ENCODE peak calls at places on chromosomes 5 and 9, in ten cellular contexts. A is stomach, E is AG09309, X is heart left ventricle, H is PC-9, Q is fibroblast of pulmonary artery, I is cardiac muscle cell, C is retinal pigment epithelial cell, V is cardiac fibroblast, L is fibroblast of lung. W is an unnamed sample.

GRCh38 chr9:84699897-84700395 is 30.4 kb downstream of the NTRK2 start:
- DNase-seq in V (no peak), X (no peak), E (no peak), H (no peak), Q (no peak), A (no peak), I (no peak), L (peak), C (no peak), W (no peak)

GRCh38 chr9:131731237-131731995 is 8.5 kb downstream of the RAPGEF1 start:
- DNase-seq in L (peak), C (no peak), V (no peak), H (no peak), I (no peak), Q (no peak), A (no peak), X (no peak), E (no peak), W (peak)

GRCh38 chr9:68515304-68516017 is 25.2 kb downstream of the TMEM252 start:
- DNase-seq in C (peak), L (no peak), V (peak), E (peak), A (peak), H (peak), I (peak), X (no peak), Q (peak), W (peak)

GRCh38 chr5:2254880-2255750 is 372.4 kb upstream of the IRX4 start:
- DNase-seq in A (no peak), I (no peak), Q (no peak), V (no peak), X (no peak), E (no peak), H (no peak), L (no peak), C (no peak), W (no peak)

GRCh38 chr5:158431369-158432029 is 572.6 kb upstream of the CLINT1 start:
- DNase-seq in C (no peak), I (peak), H (no peak), A (no peak), E (no peak), L (no peak), Q (peak), X (peak), V (peak), W (peak)

GRCh38 chr5:34791761-34792244 is 47.2 kb upstream of the TTC23L start:
- DNase-seq in C (no peak), H (no peak), V (peak), Q (peak), X (no peak), A (no peak), L (peak), E (no peak), I (peak), W (peak)

GRCh38 chr5:55668356-55668755 is 43.8 kb downstream of the SLC38A9 start:
- DNase-seq in V (peak), A (no peak), L (peak), H (peak), C (peak), E (peak), Q (peak), X (no peak), I (peak), W (peak)

GRCh38 chr5:123283031-123283430 is 140.2 kb downstream of the CEP120 start:
- DNase-seq in I (peak), H (no peak), X (no peak), V (peak), A (no peak), Q (peak), L (peak), C (no peak), E (no peak), W (no peak)

GRCh38 chr5:177513500-177513899 is 3.3 kb downstream of the DDX41 start:
- DNase-seq in E (no peak), L (no peak), V (no peak), I (no peak), A (no peak), X (no peak), H (no peak), Q (no peak), C (no peak), W (no peak)

GRCh38 chr9:78605029-78605930 is 308.4 kb downstream of the PSAT1 start:
- DNase-seq in X (no peak), L (peak), I (peak), Q (peak), A (no peak), H (no peak), C (no peak), V (peak), E (no peak), W (no peak)

GRCh38 chr9:91416086-91416712 is 7.4 kb downstream of the NFIL3 start:
- DNase-seq in I (no peak), H (peak), E (no peak), C (no peak), Q (no peak), X (no peak), A (no peak), V (no peak), L (peak), W (peak)

GRCh38 chr5:38556599-38557308 is at the start of gene LIFR:
- DNase-seq in X (peak), E (peak), H (peak), A (peak), C (peak), I (peak), V (peak), Q (peak), L (peak), W (peak)

GRCh38 chr5:154400678-154401077 is 45.1 kb upstream of the SAP30L start:
- DNase-seq in E (no peak), C (no peak), H (no peak), V (no peak), I (no peak), A (no peak), Q (no peak), X (no peak), L (no peak), W (no peak)

GRCh38 chr9:116142706-116143492 is 10.7 kb upstream of the PAPPA start:
- DNase-seq in I (no peak), E (no peak), V (no peak), X (no peak), C (no peak), A (no peak), L (no peak), Q (no peak), H (no peak), W (no peak)

GRCh38 chr5:134449167-134449566 is 37.5 kb upstream of the CDKN2AIPNL start:
- DNase-seq in L (no peak), V (no peak), X (no peak), I (no peak), E (no peak), Q (no peak), H (no peak), C (no peak), A (no peak), W (no peak)

GRCh38 chr5:132473019-132473531 is 17.5 kb downstream of the IRF1 start:
- DNase-seq in A (peak), Q (no peak), E (no peak), C (no peak), X (no peak), L (no peak), I (no peak), V (no peak), H (no peak), W (no peak)

GRCh38 chr5:140570058-140570457 is 5.4 kb downstream of the SLC35A4 start:
- DNase-seq in A (no peak), C (no peak), H (no peak), Q (no peak), L (no peak), I (no peak), V (no peak), X (no peak), E (no peak), W (no peak)

GRCh38 chr5:140345919-140346347 is 470 bp downstream of the HBEGF start:
- DNase-seq in V (peak), H (peak), E (no peak), Q (peak), X (peak), A (peak), I (peak), C (no peak), L (peak), W (peak)

GRCh38 chr5:135437796-135438560 is 9.2 kb downstream of the DCANP1 start:
- DNase-seq in C (peak), L (peak), V (peak), Q (peak), X (peak), I (peak), A (peak), E (peak), H (peak), W (peak)

GRCh38 chr9:36731576-36731975 is 158.9 kb downstream of the MELK start:
- DNase-seq in L (peak), V (peak), E (no peak), I (peak), H (no peak), A (no peak), X (no peak), Q (peak), C (no peak), W (no peak)

GRCh38 chr5:1187950-1188334 is 13.5 kb upstream of the SLC6A19 start:
- DNase-seq in X (no peak), C (no peak), Q (no peak), A (no peak), H (no peak), I (no peak), E (no peak), L (no peak), V (no peak), W (no peak)

GRCh38 chr5:150486402-150487198 is 21.3 kb upstream of the NDST1 start:
- DNase-seq in Q (peak), C (no peak), A (peak), E (no peak), X (peak), L (peak), I (peak), V (peak), H (peak), W (no peak)

GRCh38 chr5:134510970-134511795 is 14.3 kb upstream of the JADE2 start:
- DNase-seq in H (peak), I (peak), C (no peak), X (no peak), V (peak), A (no peak), Q (peak), E (no peak), L (peak), W (peak)

GRCh38 chr5:65440456-65440855 is 41.3 kb downstream of the ADAMTS6 start:
- DNase-seq in I (no peak), X (no peak), V (no peak), A (no peak), E (no peak), Q (no peak), C (no peak), H (no peak), L (no peak), W (no peak)

GRCh38 chr5:71865202-71865601 is 146.1 kb downstream of the CARTPT start:
- DNase-seq in V (peak), L (peak), C (no peak), Q (peak), A (no peak), H (no peak), X (no peak), I (peak), E (peak), W (peak)

GRCh38 chr9:84949969-84950368 is 280.4 kb downstream of the NTRK2 start:
- DNase-seq in A (no peak), X (no peak), L (no peak), C (no peak), E (no peak), I (no peak), H (no peak), Q (no peak), V (no peak), W (no peak)

GRCh38 chr9:21559402-21560280 is 77.5 kb upstream of the IFNE start:
- DNase-seq in L (peak), C (no peak), X (no peak), Q (peak), A (peak), H (peak), I (peak), V (peak), E (no peak), W (peak)

GRCh38 chr5:136802382-136802781 is 437.0 kb upstream of the TRPC7 start:
- DNase-seq in H (no peak), L (peak), Q (peak), C (no peak), E (no peak), V (peak), X (no peak), I (peak), A (no peak), W (no peak)

GRCh38 chr5:129906177-129906887 is 2.1 kb downstream of the CHSY3 start:
- DNase-seq in H (no peak), C (no peak), E (no peak), L (peak), V (peak), X (peak), I (peak), Q (peak), A (no peak), W (peak)

GRCh38 chr5:77211691-77212047 is 1.2 kb downstream of the PDE8B start:
- DNase-seq in V (no peak), X (no peak), H (no peak), L (no peak), A (no peak), Q (no peak), I (no peak), C (no peak), E (no peak), W (no peak)

GRCh38 chr5:90983148-90983547 is 400.0 kb downstream of the ARRDC3 start:
- DNase-seq in A (no peak), L (peak), X (no peak), Q (peak), C (peak), V (peak), I (peak), E (peak), H (peak), W (peak)

GRCh38 chr5:73451218-73452130 is 2.9 kb upstream of the FOXD1 start:
- DNase-seq in C (no peak), Q (peak), L (peak), A (peak), I (peak), V (peak), X (peak), H (no peak), E (no peak), W (peak)

GRCh38 chr5:548256-548655 is 24.0 kb upstream of the SLC9A3 start:
- DNase-seq in H (no peak), E (no peak), Q (no peak), C (peak), I (no peak), A (no peak), X (no peak), V (no peak), L (no peak), W (peak)

GRCh38 chr9:105651806-105652205 is 10.5 kb upstream of the TAL2 start:
- DNase-seq in Q (no peak), C (no peak), I (no peak), L (no peak), H (no peak), A (no peak), X (no peak), E (no peak), V (no peak), W (no peak)

GRCh38 chr5:33227746-33228145 is 213.0 kb upstream of the TARS1 start:
- DNase-seq in H (no peak), V (no peak), X (no peak), C (no peak), L (peak), A (no peak), I (no peak), E (no peak), Q (peak), W (no peak)

GRCh38 chr5:153135416-153135815 is 355.1 kb upstream of the GRIA1 start:
- DNase-seq in E (no peak), I (no peak), C (no peak), A (no peak), L (peak), X (no peak), H (no peak), V (no peak), Q (peak), W (no peak)

GRCh38 chr5:167049043-167049663 is 1242.3 kb upstream of the WWC1 start:
- DNase-seq in A (peak), C (no peak), V (peak), L (peak), X (no peak), H (no peak), E (no peak), Q (peak), I (peak), W (peak)

GRCh38 chr9:98806394-98807069 is 938 bp upstream of the GALNT12 start:
- DNase-seq in X (no peak), L (peak), V (no peak), C (no peak), Q (no peak), A (no peak), E (no peak), I (no peak), H (no peak), W (no peak)

GRCh38 chr5:78778538-78778937 is 130.0 kb upstream of the LHFPL2 start:
- DNase-seq in H (no peak), L (peak), E (no peak), I (no peak), C (peak), X (no peak), V (no peak), Q (no peak), A (no peak), W (peak)

DNA sequence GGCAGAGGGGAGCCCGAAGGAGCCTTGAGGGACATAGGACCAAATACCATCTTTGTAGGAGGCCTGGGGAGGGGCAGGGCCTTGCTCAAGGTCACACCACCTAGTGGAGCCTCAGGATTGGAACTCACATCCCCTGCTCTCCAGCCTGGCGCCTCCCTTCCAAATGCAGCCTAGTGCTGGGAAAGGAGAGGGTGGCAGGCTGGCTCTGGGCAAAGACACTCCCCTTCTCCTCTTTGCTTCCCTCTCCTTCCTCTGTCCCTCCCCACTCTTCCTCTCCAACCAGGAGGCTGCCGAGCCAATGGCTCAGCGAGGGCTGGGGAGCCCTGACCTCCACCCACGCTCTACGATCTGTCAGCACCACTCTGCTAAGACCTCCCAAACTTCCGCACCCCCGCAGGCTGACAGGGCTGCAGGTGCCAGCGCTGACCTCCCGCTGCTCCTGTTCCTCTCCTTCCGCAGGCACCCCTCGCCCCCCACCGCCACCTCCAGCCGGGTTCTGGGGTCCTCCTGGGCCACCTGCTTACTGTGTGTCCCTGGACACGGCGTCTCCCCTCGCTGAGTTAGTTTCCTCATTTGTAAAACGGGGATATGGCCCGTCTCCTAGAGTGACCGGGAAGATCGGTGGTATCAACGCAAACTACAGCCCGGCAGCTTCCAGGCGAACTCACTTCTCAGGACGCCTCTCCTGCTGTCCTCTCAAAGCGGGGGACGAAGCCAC is 52.9 kb downstream of the C9orf50 start:
- DNase-seq in H (peak), Q (peak), X (peak), A (peak), C (peak), L (peak), E (peak), I (peak), V (peak), W (peak)
- TF ChIP-seq CTCF in H (no peak), Q (no peak), X (no peak), A (no peak), C (no peak), L (no peak), E (peak), I (no peak), V (no peak), W (no peak)

DNA sequence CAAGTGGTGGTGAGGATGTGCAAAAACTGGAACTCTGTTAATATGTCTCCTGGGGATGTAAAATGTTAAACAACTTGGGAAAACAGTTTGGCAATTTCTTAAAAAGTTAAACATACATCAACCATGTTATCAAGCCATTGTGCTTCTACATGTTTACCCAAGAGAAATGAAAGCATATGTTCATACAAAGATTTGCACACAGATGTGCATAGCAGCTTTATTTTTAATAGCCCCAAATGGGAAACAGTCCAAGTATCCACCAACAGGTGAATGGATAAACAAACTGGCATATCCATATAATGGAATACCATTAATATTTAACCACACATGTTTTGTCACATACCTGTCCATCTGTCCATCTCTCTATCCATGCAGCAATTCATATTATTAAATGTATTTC is 6.2 kb downstream of the VPS13A start:
- DNase-seq in Q (no peak), C (no peak), E (no peak), I (no peak), V (no peak), L (no peak), A (no peak), X (no peak), H (no peak), W (no peak)
- H3K4me3 ChIP-seq in Q (no peak), C (no peak), E (no peak), I (no peak), V (no peak), L (no peak), A (no peak), X (no peak), H (no peak), W (no peak)

DNA sequence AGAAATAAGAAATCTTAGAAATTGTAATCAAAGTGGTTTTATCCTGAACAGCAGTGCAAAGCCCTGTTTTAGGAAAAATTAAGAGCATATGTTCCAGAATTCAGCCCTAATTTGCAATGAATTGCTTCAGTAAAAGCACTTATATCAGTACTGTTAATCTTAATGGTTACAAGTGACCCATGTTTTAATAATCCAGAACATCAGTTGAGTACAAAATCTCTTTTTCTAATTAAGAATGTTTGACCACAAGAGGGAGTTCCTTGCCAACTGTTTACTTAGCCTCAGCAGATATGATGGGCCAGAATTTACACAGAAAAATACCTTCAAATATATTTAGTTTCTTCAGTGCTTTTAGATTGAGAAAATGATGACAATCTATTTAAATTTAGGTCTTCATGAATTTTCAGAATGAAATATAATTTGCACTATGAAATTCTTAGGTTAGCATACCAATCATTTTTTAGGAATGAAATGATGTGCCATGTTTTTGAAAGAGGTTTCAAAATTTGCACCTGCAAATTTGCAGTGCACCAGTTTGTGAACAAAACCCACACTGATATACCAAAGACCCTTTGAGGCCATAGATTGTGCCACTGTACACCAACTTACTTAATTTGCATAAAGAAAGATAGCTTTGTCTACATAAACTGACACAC is 926.3 kb upstream of the ARRDC3 start:
- DNase-seq in I (peak), C (no peak), A (no peak), X (no peak), L (peak), Q (peak), V (peak), E (peak), H (peak), W (peak)
- TF ChIP-seq CTCF in I (peak), C (peak), A (no peak), X (peak), L (peak), Q (peak), V (peak), E (peak), H (peak), W (peak)

GRCh38 chr5:62090953-62091352 is 215.1 kb upstream of the KIF2A start:
- DNase-seq in A (no peak), X (no peak), I (no peak), L (no peak), E (no peak), Q (no peak), V (no peak), C (no peak), H (no peak), W (no peak)

GRCh38 chr5:62097361-62097760 is 208.6 kb upstream of the KIF2A start:
- DNase-seq in H (no peak), X (no peak), C (no peak), I (no peak), E (no peak), A (no peak), Q (no peak), V (no peak), L (no peak), W (no peak)

GRCh38 chr5:62093981-62094380 is 212.0 kb upstream of the KIF2A start:
- DNase-seq in X (no peak), E (no peak), Q (peak), C (peak), I (no peak), A (no peak), H (no peak), L (peak), V (no peak), W (no peak)

DNA sequence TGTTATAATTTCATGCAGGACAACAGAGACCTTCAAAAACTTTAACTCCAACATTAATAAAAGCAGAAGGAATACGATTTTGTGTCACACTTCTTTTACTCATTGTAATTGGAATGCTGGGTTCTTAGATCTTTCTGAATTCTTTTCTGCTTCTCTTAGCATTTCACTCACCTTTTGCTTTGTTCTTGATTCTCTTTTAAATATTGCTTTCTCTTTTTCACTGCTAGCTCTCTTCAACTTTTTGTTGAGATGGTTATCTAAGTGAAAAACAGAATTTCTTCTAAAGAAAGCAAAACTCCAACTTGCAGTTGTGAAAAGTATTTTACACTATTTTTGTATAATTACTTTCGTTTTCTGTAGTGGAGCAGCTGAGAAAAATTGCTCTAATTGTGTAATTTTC is 212.6 kb upstream of the KIF2A start:
- DNase-seq in H (no peak), L (no peak), Q (no peak), I (no peak), C (no peak), V (no peak), X (no peak), E (no peak), A (no peak), W (no peak)
- H3K4me3 ChIP-seq in H (peak), L (no peak), Q (no peak), I (no peak), C (no peak), V (no peak), X (no peak), E (no peak), A (no peak), W (no peak)